ENCODE peak calls at places on chromosomes 13 and 19, in nine cellular contexts. N, Y, L, T, W, B, U, A and X are unnamed samples.

GRCh38 chr19:55536951-55537740 is at the start of gene SBK2:
- DNase-seq in N (no peak), Y (peak; percentile 96), L (no peak), T (no peak), W (no peak), B (no peak), U (no peak), A (no peak), X (no peak)

GRCh38 chr13:30744056-30744684 is 8.8 kb downstream of the ALOX5AP start:
- DNase-seq in N (no peak), Y (no peak), L (peak; percentile 43), T (peak; percentile 71), W (no peak), B (peak; percentile 65), U (peak; percentile 71), A (no peak), X (peak; percentile 13)

GRCh38 chr13:64154514-64154913 is 2738.9 kb upstream of the PCDH20 start:
- DNase-seq in N (no peak), Y (no peak), L (peak; percentile 28), T (no peak), W (peak; percentile 38), B (no peak), U (no peak), A (no peak), X (no peak)

GRCh38 chr13:94784066-94784465 is 71.7 kb upstream of the SOX21 start:
- DNase-seq in N (no peak), Y (no peak), L (no peak), T (no peak), W (peak; percentile 82), B (peak; percentile 20), U (no peak), A (no peak), X (no peak)

GRCh38 chr13:90246946-90247345 is 1100.5 kb upstream of the MIR17HG start:
- DNase-seq in N (no peak), Y (no peak), L (no peak), T (no peak), W (no peak), B (no peak), U (no peak), A (no peak), X (no peak)

GRCh38 chr13:20193924-20194631 is 1.3 kb upstream of the GJB2 start:
- DNase-seq in N (no peak), Y (peak; percentile 40), L (no peak), T (no peak), W (no peak), B (no peak), U (no peak), A (no peak), X (no peak)

GRCh38 chr19:47681936-47682335 is 31.3 kb upstream of the EHD2 start:
- DNase-seq in N (no peak), Y (no peak), L (no peak), T (no peak), W (no peak), B (no peak), U (no peak), A (no peak), X (no peak)

GRCh38 chr19:45691516-45692186 is at the start of gene SNRPD2:
- DNase-seq in N (peak; percentile 91), Y (peak; percentile 98), L (peak; percentile 89), T (peak; percentile 94), W (peak; percentile 97), B (peak; percentile 94), U (peak; percentile 95), A (peak; percentile 89), X (peak; percentile 94)

GRCh38 chr19:8490395-8490760 is 12.1 kb downstream of the PRAM1 start:
- DNase-seq in N (no peak), Y (no peak), L (no peak), T (no peak), W (no peak), B (no peak), U (no peak), A (no peak), X (no peak)

GRCh38 chr19:6416658-6417405 is 7.8 kb downstream of the KHSRP start:
- DNase-seq in N (no peak), Y (no peak), L (no peak), T (no peak), W (no peak), B (no peak), U (no peak), A (no peak), X (no peak)
- TF ChIP-seq CTCF in N (no peak), Y (no peak), L (no peak), T (no peak), W (no peak), B (no peak), U (no peak), A (no peak), X (no peak)

GRCh38 chr13:114055766-114056165 is 76.7 kb downstream of the RASA3 start:
- DNase-seq in N (no peak), Y (no peak), L (no peak), T (no peak), W (no peak), B (no peak), U (no peak), A (no peak), X (no peak)

GRCh38 chr13:114053026-114053425 is 79.2 kb upstream of the C13orf46 start:
- DNase-seq in N (no peak), Y (no peak), L (no peak), T (no peak), W (peak; percentile 52), B (peak; percentile 79), U (no peak), A (no peak), X (no peak)

GRCh38 chr13:114054830-114055439 is 77.5 kb downstream of the RASA3 start:
- DNase-seq in N (no peak), Y (no peak), L (no peak), T (no peak), W (no peak), B (no peak), U (no peak), A (no peak), X (no peak)

GRCh38 chr13:114056205-114057013 is 76.0 kb downstream of the RASA3 start:
- DNase-seq in N (no peak), Y (no peak), L (no peak), T (no peak), W (no peak), B (no peak), U (no peak), A (no peak), X (no peak)

GRCh38 chr13:114054269-114054668 is 78.2 kb downstream of the RASA3 start:
- DNase-seq in N (no peak), Y (no peak), L (no peak), T (no peak), W (no peak), B (no peak), U (no peak), A (no peak), X (peak; percentile 31)
- H3K27ac ChIP-seq in N (no peak overlapping the region), Y (no peak overlapping the region), L (no peak overlapping the region), T (no peak overlapping the region), W (no peak overlapping the region), B (no peak overlapping the region), U (no peak overlapping the region), A (no peak overlapping the region), X (no peak overlapping the region)

GRCh38 chr19:16599655-16600346 is 27.6 kb upstream of the SLC35E1 start:
- DNase-seq in N (no peak), Y (no peak), L (no peak), T (no peak), W (no peak), B (no peak), U (no peak), A (no peak), X (no peak)
- TF ChIP-seq CTCF in N (no peak), Y (no peak), L (no peak), T (no peak), W (no peak), B (no peak), U (no peak), A (no peak), X (no peak)

DNA sequence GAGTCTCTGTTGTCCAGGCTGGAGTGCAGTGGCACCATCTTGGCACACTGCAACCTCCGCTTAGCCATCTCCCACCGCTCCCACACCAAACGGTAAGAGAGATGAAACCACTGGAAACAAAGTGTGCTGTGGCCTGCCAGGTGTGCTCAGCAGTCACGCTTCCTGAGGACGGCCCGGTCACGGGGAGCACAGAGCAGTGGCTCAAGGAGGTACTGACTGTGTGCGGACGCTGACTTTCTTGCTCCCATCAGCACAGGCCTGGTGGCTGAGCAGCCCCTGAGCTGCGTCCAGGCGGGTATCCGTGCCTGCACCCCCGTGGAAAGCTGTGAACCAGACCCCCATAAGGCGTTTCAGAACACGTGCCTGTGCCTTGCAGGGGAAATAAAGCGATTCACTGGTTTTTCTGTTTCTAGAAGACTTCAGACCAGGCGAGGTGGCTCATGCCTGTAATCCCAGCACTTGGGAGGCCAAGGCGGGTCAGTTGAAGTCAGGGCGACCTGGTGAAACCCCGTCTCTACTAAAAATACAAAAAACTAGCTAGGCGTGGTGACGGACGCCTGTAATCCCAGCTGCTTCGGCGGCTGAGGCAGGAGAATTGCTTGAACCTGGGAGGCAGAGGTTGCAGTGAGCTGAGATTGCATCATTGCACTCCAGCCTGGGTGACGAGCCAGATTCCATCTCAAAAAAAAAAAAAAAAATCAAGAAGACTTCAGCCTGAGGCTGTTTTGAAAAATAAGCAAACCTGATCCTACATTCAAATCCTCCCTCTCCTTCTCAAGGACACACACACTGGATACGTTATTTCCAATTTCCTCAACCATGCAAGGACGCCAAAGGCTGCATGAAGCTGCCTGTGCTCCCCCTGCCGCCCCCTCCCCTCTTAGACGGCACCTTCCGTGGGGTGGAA is 25.5 kb downstream of the ADPRHL1 start:
- DNase-seq in N (no peak), Y (peak; percentile 1), L (no peak), T (no peak), W (peak; percentile 29), B (no peak), U (no peak), A (no peak), X (no peak)
- H3K27ac ChIP-seq in N (no peak overlapping the region), Y (no peak overlapping the region), L (no peak overlapping the region), T (no peak overlapping the region), W (no peak overlapping the region), B (no peak overlapping the region), U (no peak overlapping the region), A (no peak overlapping the region), X (no peak overlapping the region)

DNA sequence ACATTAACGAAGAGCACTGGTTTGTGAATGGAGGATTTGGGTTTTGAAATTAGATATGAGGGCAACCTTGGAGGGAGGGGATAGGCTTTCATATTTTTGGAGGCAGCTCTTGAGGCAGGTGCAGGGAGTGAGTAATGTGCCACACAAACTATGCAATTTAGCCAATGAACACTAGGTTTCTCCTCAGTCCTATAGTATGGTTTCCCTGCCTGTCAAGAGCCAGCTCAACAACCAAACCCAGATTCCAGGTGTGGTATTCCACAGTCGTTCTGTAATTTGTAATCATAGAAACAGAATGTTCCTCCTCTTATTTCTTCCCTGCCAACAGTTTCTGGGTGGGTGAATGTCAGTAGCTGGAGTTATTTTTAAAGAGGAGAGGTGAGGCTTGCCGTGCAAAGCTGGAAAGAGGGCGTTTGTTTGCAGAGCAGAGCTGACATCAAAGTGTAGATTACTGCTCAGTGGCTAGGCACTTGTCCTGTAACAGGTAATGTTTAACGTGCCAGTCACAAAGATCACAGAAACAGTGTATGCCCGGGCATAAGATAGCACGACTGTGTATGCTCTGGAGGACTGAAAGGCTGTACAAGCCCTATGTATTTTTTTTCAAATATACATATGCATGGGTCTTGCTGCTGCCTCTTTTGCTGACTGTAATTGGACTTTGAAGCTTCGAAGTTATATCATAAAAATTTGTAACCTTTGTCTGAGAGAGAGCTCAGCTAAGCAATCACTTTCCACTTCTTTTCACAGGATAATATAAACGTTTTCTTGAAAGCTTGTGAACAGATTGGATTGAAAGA is 124.3 kb downstream of the LMO7 start:
- DNase-seq in N (no peak), Y (no peak), L (peak; percentile 76), T (peak; percentile 70), W (no peak), B (no peak), U (peak; percentile 79), A (no peak), X (peak; percentile 68)
- TF ChIP-seq CTCF in N (peak; percentile 33), Y (no peak), L (peak; percentile 33), T (no peak), W (no peak), B (peak; percentile 12), U (peak; percentile 56), A (no peak), X (no peak)

GRCh38 chr19:10013834-10014618 is 743 bp downstream of the RDH8 start:
- DNase-seq in N (no peak), Y (no peak), L (peak; percentile 17), T (no peak), W (no peak), B (no peak), U (peak; percentile 32), A (no peak), X (no peak)
- H3K27ac ChIP-seq in N (no peak overlapping the region), Y (no peak overlapping the region), L (no peak overlapping the region), T (no peak overlapping the region), W (no peak overlapping the region), B (no peak overlapping the region), U (no peak overlapping the region), A (no peak overlapping the region), X (no peak overlapping the region)